ENCODE peak calls at places on chromosomes 4 and X, in six cellular contexts. W is fibroblast of pulmonary artery, Y is colonic mucosa, Q is brain microvascular endothelial cell, K is endodermal cell, F is thoracic aorta. I is an unnamed sample.

GRCh38 chr4:117641519-117641918 is 392.8 kb upstream of the NDST3 start:
- DNase-seq in W (no peak), Y (no peak), Q (no peak), K (no peak), F (no peak), I (no peak)

GRCh38 chr4:111639876-111640275 is 505.4 kb upstream of the FAM241A start:
- DNase-seq in W (peak; percentile 10), Y (no peak), Q (no peak), K (no peak), F (no peak), I (no peak)

GRCh38 chrX:150269613-150270254 is 93.4 kb upstream of the MAMLD1 start:
- DNase-seq in W (peak; percentile 7), Y (no peak), Q (no peak), K (no peak), F (no peak), I (no peak)

GRCh38 chr4:1204286-1204827 is 32.0 kb upstream of the SPON2 start:
- DNase-seq in W (no peak), Y (peak; percentile 52), Q (no peak), K (no peak), F (no peak), I (no peak)

GRCh38 chr4:2249526-2249991 is 7.6 kb upstream of the HAUS3 start:
- DNase-seq in W (no peak), Y (no peak), Q (no peak), K (no peak), F (no peak), I (no peak)

GRCh38 chr4:135243960-135244561 is 1042.5 kb upstream of the PABPC4L start:
- DNase-seq in W (no peak), Y (no peak), Q (no peak), K (no peak), F (no peak), I (peak; percentile 40)

GRCh38 chrX:54043696-54044125 is 562 bp downstream of the PHF8 start:
- DNase-seq in W (peak; percentile 14), Y (peak; percentile 36), Q (no peak), K (peak; percentile 75), F (no peak), I (no peak)

GRCh38 chr4:176013466-176014247 is 52.0 kb upstream of the WDR17 start:
- DNase-seq in W (no peak), Y (no peak), Q (no peak), K (no peak), F (no peak), I (no peak)

GRCh38 chr4:78156520-78156919 is 99.4 kb downstream of the FRAS1 start:
- DNase-seq in W (no peak), Y (no peak), Q (no peak), K (no peak), F (no peak), I (no peak)

GRCh38 chr4:56326363-56326762 is 60.9 kb downstream of the AASDH start:
- DNase-seq in W (peak; percentile 6), Y (no peak), Q (no peak), K (no peak), F (no peak), I (no peak)

GRCh38 chr4:140157341-140157740 is 3.4 kb upstream of the MAML3 start:
- DNase-seq in W (no peak), Y (no peak), Q (no peak), K (no peak), F (no peak), I (no peak)

GRCh38 chrX:118761950-118762725 is 34.7 kb downstream of the IL13RA1 start:
- DNase-seq in W (peak; percentile 23), Y (no peak), Q (no peak), K (peak; percentile 37), F (no peak), I (no peak)

GRCh38 chr4:152628128-152628527 is 51.7 kb downstream of the TMEM154 start:
- DNase-seq in W (no peak), Y (no peak), Q (no peak), K (no peak), F (no peak), I (no peak)

GRCh38 chr4:37652747-37653527 is 33.2 kb downstream of the RELL1 start:
- DNase-seq in W (no peak), Y (no peak), Q (no peak), K (no peak), F (no peak), I (no peak)

GRCh38 chr4:75235359-75235951 is 278.7 kb downstream of the RCHY1 start:
- DNase-seq in W (no peak), Y (no peak), Q (no peak), K (no peak), F (no peak), I (no peak)

GRCh38 chrX:127963696-127964095 is 88.5 kb downstream of the ACTRT1 start:
- DNase-seq in W (no peak), Y (no peak), Q (no peak), K (no peak), F (no peak), I (no peak)

GRCh38 chr4:73577371-73577770 is 42.9 kb downstream of the RASSF6 start:
- DNase-seq in W (no peak), Y (no peak), Q (no peak), K (no peak), F (no peak), I (no peak)

GRCh38 chrX:118726887-118727685 is at the start of gene IL13RA1:
- DNase-seq in W (peak; percentile 81), Y (peak; percentile 77), Q (peak; percentile 58), K (peak; percentile 91), F (peak; percentile 21), I (peak; percentile 63)

GRCh38 chr4:151530783-151531182 is 121.8 kb downstream of the FHIP1A start:
- DNase-seq in W (peak; percentile 44), Y (no peak), Q (no peak), K (no peak), F (no peak), I (no peak)
- TF ChIP-seq CTCF in W (peak; percentile 58), Y (no peak), Q (peak; percentile 44), K (peak; percentile 57), F (no peak), I (peak; percentile 18)

GRCh38 chr4:70443329-70443728 is 28.7 kb upstream of the MUC7 start:
- DNase-seq in W (no peak), Y (no peak), Q (no peak), K (no peak), F (no peak), I (no peak)

GRCh38 chr4:70437212-70437611 is 34.8 kb upstream of the MUC7 start:
- DNase-seq in W (no peak), Y (no peak), Q (no peak), K (peak; percentile 75), F (no peak), I (no peak)

DNA sequence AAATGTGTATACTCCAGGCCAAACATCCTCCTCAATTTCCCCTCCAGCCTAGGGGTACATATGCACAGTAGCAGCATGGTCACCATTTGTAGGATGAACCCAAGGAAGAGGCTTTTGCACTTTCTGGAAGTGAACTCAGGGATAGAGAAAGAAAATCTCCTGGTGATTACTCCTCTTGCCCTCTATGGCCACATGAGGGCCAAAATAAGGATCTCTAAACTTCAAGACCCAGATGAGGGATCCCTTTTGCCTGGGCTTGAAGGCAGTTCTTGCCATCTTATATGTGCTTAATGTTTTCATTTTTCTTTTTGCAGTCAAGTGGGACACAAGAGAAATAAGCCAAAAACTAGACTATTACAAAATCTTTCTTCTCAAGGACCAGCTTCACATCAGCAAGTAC is 29.5 kb upstream of the MUC7 start:
- DNase-seq in W (no peak), Y (no peak), Q (no peak), K (no peak), F (no peak), I (no peak)
- TF ChIP-seq CTCF in W (no peak), Y (no peak), Q (no peak), K (peak; percentile 54), F (no peak), I (no peak)

DNA sequence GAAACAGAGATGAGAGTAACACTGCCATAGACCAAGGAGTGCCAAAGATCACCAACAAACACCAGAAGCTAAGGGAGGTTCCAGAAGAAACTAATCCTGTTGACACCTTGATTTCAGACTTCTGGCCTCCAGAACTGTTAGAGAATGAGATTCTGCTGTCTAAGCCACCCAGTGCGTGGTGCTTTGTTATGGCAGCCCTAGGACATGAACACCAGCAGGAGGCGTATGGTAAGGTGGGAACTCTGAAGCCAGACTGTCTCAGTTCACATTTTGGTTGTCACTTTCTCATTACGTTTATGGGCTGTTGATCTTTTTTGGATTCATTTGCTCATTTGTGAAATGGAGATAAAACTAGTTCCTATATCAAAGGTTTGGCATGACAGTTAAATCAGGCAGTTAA is 142.9 kb downstream of the DCHS2 start:
- DNase-seq in W (no peak), Y (no peak), Q (no peak), K (peak; percentile 56), F (no peak), I (no peak)
- TF ChIP-seq CTCF in W (no peak), Y (no peak), Q (peak; percentile 21), K (peak; percentile 64), F (no peak), I (peak; percentile 11)

DNA sequence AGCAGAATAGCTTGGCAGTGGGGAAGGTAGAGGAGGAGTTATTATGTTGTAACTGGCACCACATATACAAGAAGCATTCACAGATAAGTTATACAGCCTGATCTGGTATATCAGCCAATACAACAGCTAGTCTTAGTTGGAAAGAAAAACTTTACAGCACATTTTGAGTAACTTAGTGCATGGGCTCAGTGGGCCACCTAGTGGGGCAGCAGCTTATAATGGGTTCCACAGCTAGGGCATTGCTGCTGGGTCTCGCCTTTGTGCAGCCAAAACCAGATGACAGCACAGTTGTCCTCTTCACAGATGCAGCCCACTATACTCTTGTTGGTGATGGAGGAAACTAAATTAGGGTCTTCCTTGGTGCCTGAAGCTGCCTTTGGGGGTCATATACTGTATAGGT is 448.1 kb upstream of the RASGEF1B start:
- DNase-seq in W (no peak), Y (no peak), Q (no peak), K (peak; percentile 57), F (no peak), I (no peak)
- TF ChIP-seq CTCF in W (no peak), Y (no peak), Q (no peak), K (peak; percentile 61), F (no peak), I (no peak)

DNA sequence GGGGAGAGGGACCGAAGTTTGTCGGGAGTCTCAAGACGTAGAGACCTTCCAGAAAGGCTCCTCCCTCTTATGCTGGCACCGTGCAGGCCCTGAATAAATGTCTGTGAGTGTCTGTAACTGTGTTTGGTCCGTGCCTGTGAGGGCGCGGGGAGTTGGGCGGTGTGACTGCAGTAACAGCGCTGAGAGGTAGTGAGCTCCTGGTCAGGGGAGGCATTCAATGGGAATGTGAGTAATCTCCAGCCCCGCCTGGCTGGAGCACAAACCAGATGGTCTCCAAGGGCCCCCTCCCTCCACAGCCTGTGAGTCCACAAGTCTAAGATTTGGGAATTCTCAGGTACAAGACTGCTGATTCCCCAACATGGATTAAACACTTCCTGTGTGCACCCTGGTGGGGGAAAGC is 100.0 kb downstream of the HMX1 start:
- DNase-seq in W (no peak), Y (no peak), Q (no peak), K (no peak), F (no peak), I (no peak)
- TF ChIP-seq CTCF in W (no peak), Y (no peak), Q (no peak), K (no peak), F (no peak), I (no peak)